ENCODE peak calls at places on chromosomes 11 and 22, in eight cellular contexts. S, D, H, X, Z, O, T and I are unnamed samples.

GRCh38 chr11:68314886-68315580 is 2.6 kb downstream of the LRP5 start:
- DNase-seq in S (peak), D (peak), H (peak), X (no peak), Z (peak), O (no peak), T (peak), I (peak)

GRCh38 chr11:97937501-97937900 is 1083.2 kb upstream of the CNTN5 start:
- DNase-seq in S (no peak), D (no peak), H (no peak), X (no peak), Z (no peak), O (no peak), T (no peak), I (no peak)

GRCh38 chr11:2204361-2205213 is 33.0 kb upstream of the TH start:
- DNase-seq in S (no peak), D (peak), H (no peak), X (peak), Z (no peak), O (no peak), T (no peak), I (no peak)

GRCh38 chr11:58179648-58180047 is 9.2 kb upstream of the OR9Q2 start:
- DNase-seq in S (no peak), D (no peak), H (no peak), X (no peak), Z (no peak), O (no peak), T (no peak), I (no peak)

GRCh38 chr11:61955031-61955415 is 4.9 kb downstream of the BEST1 start:
- DNase-seq in S (peak), D (peak), H (no peak), X (no peak), Z (no peak), O (no peak), T (peak), I (no peak)

GRCh38 chr11:63536669-63537292 is at the start of gene PLAAT4:
- DNase-seq in S (peak), D (no peak), H (peak), X (peak), Z (peak), O (no peak), T (peak), I (no peak)

GRCh38 chr11:16923987-16924386 is 90.2 kb downstream of the PLEKHA7 start:
- DNase-seq in S (no peak), D (no peak), H (no peak), X (no peak), Z (no peak), O (no peak), T (peak), I (peak)

GRCh38 chr11:123241874-123242538 is 47.0 kb upstream of the CLMP start:
- DNase-seq in S (no peak), D (no peak), H (no peak), X (no peak), Z (no peak), O (no peak), T (no peak), I (no peak)

GRCh38 chr11:123564225-123564624 is 90.2 kb downstream of the SCN3B start:
- DNase-seq in S (no peak), D (no peak), H (no peak), X (no peak), Z (no peak), O (no peak), T (no peak), I (no peak)

GRCh38 chr11:95450547-95451123 is 219.6 kb upstream of the SESN3 start:
- DNase-seq in S (no peak), D (no peak), H (no peak), X (no peak), Z (no peak), O (no peak), T (no peak), I (no peak)

GRCh38 chr11:78798567-78799170 is 224.0 kb upstream of the NARS2 start:
- DNase-seq in S (peak), D (peak), H (peak), X (peak), Z (peak), O (no peak), T (peak), I (peak)

GRCh38 chr11:65476632-65477270 is 22.1 kb upstream of the MALAT1 start:
- DNase-seq in S (no peak), D (no peak), H (no peak), X (peak), Z (no peak), O (no peak), T (peak), I (no peak)

GRCh38 chr11:68659158-68659921 is 25.0 kb upstream of the GAL start:
- DNase-seq in S (peak), D (peak), H (no peak), X (no peak), Z (peak), O (peak), T (peak), I (peak)

GRCh38 chr22:39356464-39356863 is 6.7 kb downstream of the SYNGR1 start:
- DNase-seq in S (no peak), D (no peak), H (no peak), X (no peak), Z (no peak), O (no peak), T (no peak), I (no peak)

GRCh38 chr11:108394744-108395284 is 72.5 kb downstream of the C11orf65 start:
- DNase-seq in S (no peak), D (no peak), H (no peak), X (no peak), Z (no peak), O (no peak), T (no peak), I (no peak)

GRCh38 chr11:56883590-56883989 is 105.1 kb upstream of the OR5AK2 start:
- DNase-seq in S (no peak), D (no peak), H (no peak), X (no peak), Z (no peak), O (no peak), T (no peak), I (peak)

GRCh38 chr11:123560001-123560400 is 94.4 kb downstream of the SCN3B start:
- DNase-seq in S (peak), D (peak), H (no peak), X (peak), Z (no peak), O (peak), T (no peak), I (no peak)

GRCh38 chr11:113411536-113411935 is 24.0 kb downstream of the ANKK1 start:
- DNase-seq in S (no peak), D (no peak), H (no peak), X (no peak), Z (no peak), O (no peak), T (no peak), I (no peak)

GRCh38 chr11:3128356-3129180 is 36.5 kb downstream of the OSBPL5 start:
- DNase-seq in S (no peak), D (no peak), H (no peak), X (peak), Z (no peak), O (no peak), T (no peak), I (no peak)

GRCh38 chr11:119671048-119671447 is 58.0 kb downstream of the NECTIN1 start:
- DNase-seq in S (peak), D (no peak), H (no peak), X (no peak), Z (no peak), O (peak), T (no peak), I (no peak)

GRCh38 chr22:47710135-47710534 is 947.7 kb downstream of the TBC1D22A start:
- DNase-seq in S (no peak), D (no peak), H (no peak), X (no peak), Z (no peak), O (no peak), T (no peak), I (no peak)

GRCh38 chr11:64970731-64971151 is 1.2 kb downstream of the MAJIN start:
- DNase-seq in S (no peak), D (no peak), H (no peak), X (no peak), Z (peak), O (no peak), T (peak), I (peak)

GRCh38 chr11:76445122-76446084 is 585 bp downstream of the EMSY start:
- DNase-seq in S (peak), D (peak), H (peak), X (peak), Z (peak), O (peak), T (peak), I (peak)

GRCh38 chr11:13276454-13276851 is 1.1 kb upstream of the BMAL1 start:
- DNase-seq in S (no peak), D (peak), H (no peak), X (no peak), Z (no peak), O (no peak), T (peak), I (no peak)

GRCh38 chr11:68040121-68040956 is 1.5 kb downstream of the TCIRG1 start:
- DNase-seq in S (peak), D (no peak), H (peak), X (peak), Z (peak), O (peak), T (peak), I (peak)

GRCh38 chr22:38566726-38567504 is 3.1 kb downstream of the DMC1 start:
- DNase-seq in S (no peak), D (no peak), H (no peak), X (no peak), Z (no peak), O (no peak), T (no peak), I (no peak)

GRCh38 chr22:45863981-45864751 is 112.8 kb downstream of the WNT7B start:
- DNase-seq in S (peak), D (peak), H (peak), X (peak), Z (no peak), O (peak), T (peak), I (peak)

GRCh38 chr11:130979386-130979972 is 63.2 kb upstream of the SNX19 start:
- DNase-seq in S (peak), D (no peak), H (peak), X (no peak), Z (no peak), O (peak), T (peak), I (no peak)

GRCh38 chr11:114819028-114819427 is 140.7 kb downstream of the NXPE2 start:
- DNase-seq in S (no peak), D (no peak), H (no peak), X (no peak), Z (no peak), O (no peak), T (no peak), I (no peak)

GRCh38 chr11:122153746-122154145 is 37.7 kb upstream of the BLID start:
- DNase-seq in S (no peak), D (no peak), H (no peak), X (no peak), Z (no peak), O (no peak), T (no peak), I (no peak)

GRCh38 chr22:50216684-50217520 is 16.1 kb downstream of the SELENOO start:
- DNase-seq in S (no peak), D (no peak), H (no peak), X (no peak), Z (no peak), O (no peak), T (no peak), I (no peak)

GRCh38 chr11:107606122-107606521 is 15.2 kb downstream of the ELMOD1 start:
- DNase-seq in S (peak), D (no peak), H (peak), X (no peak), Z (no peak), O (no peak), T (no peak), I (no peak)

GRCh38 chr11:6824461-6824860 is 21.0 kb upstream of the OR10A5 start:
- DNase-seq in S (no peak), D (no peak), H (no peak), X (no peak), Z (no peak), O (no peak), T (no peak), I (no peak)